ENCODE peak calls at places on chromosomes 12 and 14, in eight cellular contexts. W is fibroblast of mammary gland, L is kidney epithelial cell, B is coronary artery, O is choroid plexus epithelial cell, J is A549, G is tibial artery, N is lower lobe of right lung. M is an unnamed sample.

GRCh38 chr12:29275834-29276233 is 105.1 kb downstream of the ERGIC2 start:
- DNase-seq in W (no peak), L (no peak), B (no peak), O (no peak), J (no peak), G (no peak), N (no peak), M (no peak)

GRCh38 chr12:64566882-64567517 is 43.3 kb upstream of the RASSF3 start:
- DNase-seq in W (no peak), L (no peak), B (no peak), O (no peak), J (no peak), G (no peak), N (no peak), M (no peak)

GRCh38 chr12:84912191-84913142 is at the start of gene SLC6A15:
- DNase-seq in W (peak; percentile 85), L (no peak), B (no peak), O (peak; percentile 96), J (peak; percentile 85), G (peak; percentile 63), N (peak; percentile 55), M (peak; percentile 84)

GRCh38 chr12:108914031-108914630 is 34.2 kb downstream of the DAO start:
- DNase-seq in W (peak; percentile 45), L (no peak), B (no peak), O (peak; percentile 15), J (no peak), G (no peak), N (no peak), M (no peak)

GRCh38 chr12:94977766-94978468 is 25.6 kb downstream of the NDUFA12 start:
- DNase-seq in W (no peak), L (no peak), B (no peak), O (no peak), J (no peak), G (no peak), N (no peak), M (no peak)

GRCh38 chr14:80638620-80639215 is 302.8 kb downstream of the CEP128 start:
- DNase-seq in W (peak; percentile 44), L (peak; percentile 54), B (no peak), O (peak; percentile 89), J (peak; percentile 89), G (no peak), N (no peak), M (peak; percentile 70)

GRCh38 chr12:56629459-56630179 is 507 bp downstream of the BAZ2A start:
- DNase-seq in W (no peak), L (no peak), B (no peak), O (peak; percentile 16), J (peak; percentile 20), G (no peak), N (peak; percentile 51), M (peak; percentile 8)

GRCh38 chr12:49998453-49998852 is 25.7 kb downstream of the AQP6 start:
- DNase-seq in W (no peak), L (no peak), B (no peak), O (no peak), J (no peak), G (no peak), N (no peak), M (no peak)

GRCh38 chr12:8734873-8735381 is 37.1 kb downstream of the RIMKLB start:
- DNase-seq in W (no peak), L (no peak), B (no peak), O (peak; percentile 39), J (no peak), G (no peak), N (no peak), M (peak; percentile 10)

GRCh38 chr12:39199371-39199770 is 243.5 kb downstream of the KIF21A start:
- DNase-seq in W (no peak), L (no peak), B (no peak), O (no peak), J (no peak), G (no peak), N (no peak), M (peak; percentile 37)

GRCh38 chr14:65993103-65993502 is 493.1 kb upstream of the CCDC196 start:
- DNase-seq in W (no peak), L (no peak), B (no peak), O (no peak), J (no peak), G (no peak), N (no peak), M (no peak)

GRCh38 chr12:130162771-130163460 is 652 bp downstream of the FZD10 start:
- DNase-seq in W (no peak), L (no peak), B (no peak), O (no peak), J (no peak), G (peak; percentile 63), N (no peak), M (no peak)

GRCh38 chr14:25009891-25010290 is 40.1 kb downstream of the STXBP6 start:
- DNase-seq in W (no peak), L (no peak), B (no peak), O (no peak), J (peak; percentile 58), G (no peak), N (no peak), M (peak; percentile 22)

GRCh38 chr14:66359500-66359899 is 126.7 kb upstream of the CCDC196 start:
- DNase-seq in W (peak; percentile 77), L (peak; percentile 18), B (no peak), O (peak; percentile 88), J (peak; percentile 71), G (no peak), N (no peak), M (peak; percentile 54)

GRCh38 chr14:93788557-93789365 is 476 bp upstream of the PRIMA1 start:
- DNase-seq in W (peak; percentile 14), L (no peak), B (no peak), O (no peak), J (peak; percentile 41), G (peak; percentile 85), N (no peak), M (no peak)

GRCh38 chr12:96425321-96425720 is 25.1 kb upstream of the CDK17 start:
- DNase-seq in W (peak; percentile 100), L (no peak), B (no peak), O (peak; percentile 88), J (no peak), G (no peak), N (no peak), M (peak; percentile 91)

GRCh38 chr12:42482820-42483533 is 106.6 kb downstream of the PRICKLE1 start:
- DNase-seq in W (peak; percentile 55), L (no peak), B (peak; percentile 74), O (peak; percentile 71), J (peak; percentile 67), G (peak; percentile 82), N (peak; percentile 80), M (peak; percentile 70)

GRCh38 chr14:59015482-59015881 is 173.0 kb upstream of the DAAM1 start:
- DNase-seq in W (no peak), L (no peak), B (no peak), O (no peak), J (no peak), G (no peak), N (no peak), M (no peak)

DNA sequence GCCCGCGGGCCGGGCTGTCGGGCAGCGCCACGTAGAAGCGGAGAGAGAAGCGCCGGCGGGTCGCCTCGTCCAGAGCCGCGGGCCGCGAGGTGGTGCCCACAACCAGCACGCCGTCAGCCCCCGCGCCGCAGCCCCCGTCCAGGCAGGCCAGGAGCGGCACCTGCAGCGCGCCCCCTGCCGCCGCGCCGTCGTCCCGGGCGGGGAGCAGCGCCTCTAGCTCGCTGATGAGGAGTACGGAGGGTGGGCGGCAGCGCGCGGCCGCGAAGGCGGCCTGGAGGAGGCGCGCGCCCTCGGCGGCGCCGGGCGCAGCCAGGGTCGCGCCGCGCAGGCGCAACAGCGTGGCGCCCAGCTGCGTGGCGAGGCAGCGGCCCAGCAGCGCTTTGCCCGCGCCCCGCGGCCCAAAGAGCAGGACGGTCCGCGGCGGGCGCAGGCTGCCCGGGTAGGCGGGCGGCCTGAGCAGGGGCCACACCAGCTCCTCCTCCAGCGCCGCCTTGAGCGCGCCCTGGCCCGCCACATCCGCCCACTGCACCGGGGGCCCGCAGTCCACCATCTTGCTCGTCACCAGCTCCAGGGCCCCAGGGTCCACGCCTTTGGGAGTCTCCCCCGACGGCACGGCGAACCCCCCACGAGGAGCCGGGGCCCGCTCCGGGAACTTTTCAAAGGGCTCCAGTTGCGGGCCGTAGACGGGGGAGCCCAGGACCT is 27.6 kb downstream of the FIGNL2 start:
- DNase-seq in W (peak; percentile 39), L (no peak), B (no peak), O (no peak), J (peak; percentile 86), G (no peak), N (peak; percentile 78), M (peak; percentile 38)
- TF ChIP-seq CTCF in W (no peak), L (no peak), B (no peak), O (no peak), J (peak; percentile 88), G (no peak), N (peak; percentile 28), M (peak; percentile 11)

DNA sequence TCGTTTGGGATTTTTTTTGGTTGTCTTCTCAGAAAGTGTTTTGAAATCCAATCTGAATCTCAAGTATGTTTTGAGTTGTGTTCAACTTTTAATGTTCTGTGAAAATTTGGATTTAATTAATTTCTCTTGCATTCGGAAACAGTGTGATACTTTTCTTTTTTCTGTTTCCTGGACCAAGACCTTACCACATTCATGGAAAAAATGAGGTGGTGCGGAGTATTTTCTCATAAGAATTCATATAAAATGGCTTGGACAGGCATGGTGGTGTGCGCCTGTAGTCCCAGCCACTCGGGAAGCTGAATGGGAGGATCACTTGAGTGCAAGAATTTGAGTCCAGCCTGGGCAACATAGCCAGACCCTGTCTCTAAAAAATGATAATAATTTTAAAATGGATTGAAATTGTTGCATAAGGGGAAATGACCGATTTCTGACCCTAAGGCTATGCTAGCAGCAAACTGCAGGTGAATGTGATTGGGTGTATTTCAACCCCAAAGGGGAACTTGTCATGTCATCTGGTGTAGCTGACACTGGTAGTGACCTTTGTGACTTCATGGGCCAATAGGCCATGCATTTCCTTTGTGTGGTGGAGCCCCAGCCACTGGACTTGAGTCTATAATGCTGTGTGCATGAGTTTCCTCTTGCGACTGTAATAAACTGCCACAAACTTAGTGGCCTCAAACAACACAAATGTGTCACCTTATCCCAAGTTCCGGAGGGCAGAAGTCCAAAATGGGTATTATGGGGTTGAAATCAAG is 123.5 kb upstream of the RFLNA start:
- DNase-seq in W (no peak), L (no peak), B (no peak), O (no peak), J (no peak), G (no peak), N (no peak), M (no peak)
- H3K4me3 ChIP-seq in W (no peak overlapping the region), L (no peak overlapping the region), B (no peak overlapping the region), O (no peak overlapping the region), J (no peak overlapping the region), G (no peak overlapping the region), N (no peak overlapping the region), M (no peak overlapping the region)

DNA sequence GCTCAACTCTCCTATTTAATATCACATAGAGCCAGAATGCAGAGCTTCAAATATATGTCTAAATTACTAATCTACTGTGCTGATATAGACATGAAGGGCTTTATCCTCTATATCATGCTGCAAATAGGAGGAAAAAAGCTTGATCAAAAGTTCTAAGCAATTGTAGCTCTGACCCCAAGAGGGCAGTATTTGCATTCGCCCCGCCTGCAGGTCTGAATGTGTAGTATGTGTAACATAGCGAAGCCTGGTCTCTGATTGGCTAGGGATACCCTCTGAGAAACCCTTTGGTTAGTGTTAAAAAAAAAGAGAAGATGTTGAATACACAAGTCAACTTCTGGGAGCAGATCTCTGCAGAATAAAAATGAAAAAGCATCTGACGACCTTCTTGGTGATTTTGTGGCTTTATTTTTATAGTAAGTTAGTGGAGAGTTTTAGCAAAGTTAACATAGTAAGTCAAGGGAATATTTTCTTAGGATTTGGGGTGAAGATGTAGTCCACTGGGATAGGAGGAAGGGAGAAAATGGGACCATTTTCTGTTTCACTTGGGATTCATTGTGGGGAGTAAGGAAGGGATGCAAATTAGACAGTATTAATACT is 151.6 kb upstream of the OR4E1 start:
- DNase-seq in W (peak; percentile 11), L (no peak), B (no peak), O (peak; percentile 34), J (peak; percentile 59), G (no peak), N (no peak), M (peak; percentile 13)
- TF ChIP-seq CTCF in W (peak; percentile 30), L (peak; percentile 42), B (no peak), O (peak; percentile 49), J (peak; percentile 24), G (no peak), N (peak; percentile 33), M (peak; percentile 61)

GRCh38 chr12:122081108-122081696 is 2.6 kb downstream of the MLXIP start:
- DNase-seq in W (peak; percentile 53), L (no peak), B (no peak), O (peak; percentile 60), J (no peak), G (peak; percentile 65), N (no peak), M (peak; percentile 25)
- H3K4me3 ChIP-seq in W (peak overlapping the region; percentile 86), L (peak overlapping the region; percentile 78), B (peak overlapping the region; percentile 94), O (peak overlapping the region; percentile 88), J (peak overlapping the region; percentile 94), G (peak overlapping the region; percentile 70), N (peak overlapping the region; percentile 92), M (peak overlapping the region; percentile 68)

M was measured in astrocyte of the spinal cord.